ENCODE peak calls at places on chromosomes 5 and 9, in nine cellular contexts. One of them, this sample, is unnamed.

GRCh38 chr5:40428129-40428528 is 251.6 kb upstream of the PTGER4 start:
- DNase-seq in activated T-cell treated with anti-CD3 and anti-CD28 coated beads, Interleukin-2, amount 50 U/mL, for 24 hours: no peak
- DNase-seq in activated CD4-positive, alpha-beta memory T cell treated with anti-CD3 and anti-CD28 coated beads, Interleukin-2, amount 10 ng/mL, durations not matched to agents 7 days and 5 days: peak
- DNase-seq in T-helper 17 cell: no peak
- DNase-seq in dorsolateral prefrontal cortex: no peak
- DNase-seq in stimulated activated CD4-positive, alpha-beta T cell treated with anti-CD3 and anti-CD28 coated beads, Interleukin-12 subunit alpha, Interleukin-12 subunit beta, amount 100 ng/mL, for 24 hours: no peak
- DNase-seq in NCI-H2171 treated with DMSO at 0.1 percent for 48 hours: no peak
- DNase-seq in NCI-H748 treated with DMSO at 0.1 percent for 48 hours: no peak
- DNase-seq in activated CD4-positive, alpha-beta T cell treated with anti-CD3 and anti-CD28 coated beads, Interleukin-2, amount 10 ng/mL, durations not matched to agents 7 days and 5 days: no peak
- DNase-seq in this sample: no peak

GRCh38 chr5:111134080-111134479 is 41.9 kb downstream of the WDR36 start:
- DNase-seq in dorsolateral prefrontal cortex: no peak
- DNase-seq in activated T-cell treated with anti-CD3 and anti-CD28 coated beads, Interleukin-2, amount 50 U/mL, for 24 hours: no peak
- DNase-seq in activated CD4-positive, alpha-beta T cell treated with anti-CD3 and anti-CD28 coated beads, Interleukin-2, amount 10 ng/mL, durations not matched to agents 7 days and 5 days: no peak
- DNase-seq in NCI-H748 treated with DMSO at 0.1 percent for 48 hours: no peak
- DNase-seq in stimulated activated CD4-positive, alpha-beta T cell treated with anti-CD3 and anti-CD28 coated beads, Interleukin-12 subunit alpha, Interleukin-12 subunit beta, amount 100 ng/mL, for 24 hours: no peak
- DNase-seq in activated CD4-positive, alpha-beta memory T cell treated with anti-CD3 and anti-CD28 coated beads, Interleukin-2, amount 10 ng/mL, durations not matched to agents 7 days and 5 days: no peak
- DNase-seq in NCI-H2171 treated with DMSO at 0.1 percent for 48 hours: no peak
- DNase-seq in T-helper 17 cell: no peak
- DNase-seq in this sample: no peak

GRCh38 chr9:92808726-92809451 is 44.3 kb upstream of the BICD2 start:
- DNase-seq in NCI-H2171 treated with DMSO at 0.1 percent for 48 hours: peak
- DNase-seq in stimulated activated CD4-positive, alpha-beta T cell treated with anti-CD3 and anti-CD28 coated beads, Interleukin-12 subunit alpha, Interleukin-12 subunit beta, amount 100 ng/mL, for 24 hours: peak
- DNase-seq in T-helper 17 cell: peak
- DNase-seq in activated T-cell treated with anti-CD3 and anti-CD28 coated beads, Interleukin-2, amount 50 U/mL, for 24 hours: peak
- DNase-seq in NCI-H748 treated with DMSO at 0.1 percent for 48 hours: peak
- DNase-seq in activated CD4-positive, alpha-beta memory T cell treated with anti-CD3 and anti-CD28 coated beads, Interleukin-2, amount 10 ng/mL, durations not matched to agents 7 days and 5 days: peak
- DNase-seq in activated CD4-positive, alpha-beta T cell treated with anti-CD3 and anti-CD28 coated beads, Interleukin-2, amount 10 ng/mL, durations not matched to agents 7 days and 5 days: peak
- DNase-seq in dorsolateral prefrontal cortex: peak
- DNase-seq in this sample: peak

GRCh38 chr9:129838707-129839259 is 3.5 kb downstream of the USP20 start:
- DNase-seq in dorsolateral prefrontal cortex: no peak
- DNase-seq in activated CD4-positive, alpha-beta T cell treated with anti-CD3 and anti-CD28 coated beads, Interleukin-2, amount 10 ng/mL, durations not matched to agents 7 days and 5 days: peak
- DNase-seq in NCI-H2171 treated with DMSO at 0.1 percent for 48 hours: no peak
- DNase-seq in NCI-H748 treated with DMSO at 0.1 percent for 48 hours: no peak
- DNase-seq in stimulated activated CD4-positive, alpha-beta T cell treated with anti-CD3 and anti-CD28 coated beads, Interleukin-12 subunit alpha, Interleukin-12 subunit beta, amount 100 ng/mL, for 24 hours: peak
- DNase-seq in activated T-cell treated with anti-CD3 and anti-CD28 coated beads, Interleukin-2, amount 50 U/mL, for 24 hours: no peak
- DNase-seq in T-helper 17 cell: no peak
- DNase-seq in activated CD4-positive, alpha-beta memory T cell treated with anti-CD3 and anti-CD28 coated beads, Interleukin-2, amount 10 ng/mL, durations not matched to agents 7 days and 5 days: no peak
- DNase-seq in this sample: no peak

GRCh38 chr9:127903557-127904475 is 4.4 kb upstream of the ST6GALNAC6 start:
- DNase-seq in stimulated activated CD4-positive, alpha-beta T cell treated with anti-CD3 and anti-CD28 coated beads, Interleukin-12 subunit alpha, Interleukin-12 subunit beta, amount 100 ng/mL, for 24 hours: peak
- DNase-seq in activated CD4-positive, alpha-beta memory T cell treated with anti-CD3 and anti-CD28 coated beads, Interleukin-2, amount 10 ng/mL, durations not matched to agents 7 days and 5 days: peak
- DNase-seq in NCI-H748 treated with DMSO at 0.1 percent for 48 hours: no peak
- DNase-seq in activated T-cell treated with anti-CD3 and anti-CD28 coated beads, Interleukin-2, amount 50 U/mL, for 24 hours: peak
- DNase-seq in dorsolateral prefrontal cortex: no peak
- DNase-seq in activated CD4-positive, alpha-beta T cell treated with anti-CD3 and anti-CD28 coated beads, Interleukin-2, amount 10 ng/mL, durations not matched to agents 7 days and 5 days: peak
- DNase-seq in T-helper 17 cell: peak
- DNase-seq in NCI-H2171 treated with DMSO at 0.1 percent for 48 hours: no peak
- DNase-seq in this sample: peak

GRCh38 chr5:113264061-113264460 is 170.7 kb downstream of the TSSK1B start:
- DNase-seq in dorsolateral prefrontal cortex: no peak
- DNase-seq in activated CD4-positive, alpha-beta memory T cell treated with anti-CD3 and anti-CD28 coated beads, Interleukin-2, amount 10 ng/mL, durations not matched to agents 7 days and 5 days: no peak
- DNase-seq in T-helper 17 cell: no peak
- DNase-seq in NCI-H748 treated with DMSO at 0.1 percent for 48 hours: no peak
- DNase-seq in stimulated activated CD4-positive, alpha-beta T cell treated with anti-CD3 and anti-CD28 coated beads, Interleukin-12 subunit alpha, Interleukin-12 subunit beta, amount 100 ng/mL, for 24 hours: no peak
- DNase-seq in activated T-cell treated with anti-CD3 and anti-CD28 coated beads, Interleukin-2, amount 50 U/mL, for 24 hours: no peak
- DNase-seq in NCI-H2171 treated with DMSO at 0.1 percent for 48 hours: no peak
- DNase-seq in activated CD4-positive, alpha-beta T cell treated with anti-CD3 and anti-CD28 coated beads, Interleukin-2, amount 10 ng/mL, durations not matched to agents 7 days and 5 days: no peak
- DNase-seq in this sample: no peak

GRCh38 chr9:120733190-120733589 is 18.9 kb upstream of the MEGF9 start:
- DNase-seq in activated CD4-positive, alpha-beta memory T cell treated with anti-CD3 and anti-CD28 coated beads, Interleukin-2, amount 10 ng/mL, durations not matched to agents 7 days and 5 days: no peak
- DNase-seq in T-helper 17 cell: no peak
- DNase-seq in activated CD4-positive, alpha-beta T cell treated with anti-CD3 and anti-CD28 coated beads, Interleukin-2, amount 10 ng/mL, durations not matched to agents 7 days and 5 days: no peak
- DNase-seq in NCI-H748 treated with DMSO at 0.1 percent for 48 hours: no peak
- DNase-seq in NCI-H2171 treated with DMSO at 0.1 percent for 48 hours: no peak
- DNase-seq in activated T-cell treated with anti-CD3 and anti-CD28 coated beads, Interleukin-2, amount 50 U/mL, for 24 hours: no peak
- DNase-seq in dorsolateral prefrontal cortex: no peak
- DNase-seq in stimulated activated CD4-positive, alpha-beta T cell treated with anti-CD3 and anti-CD28 coated beads, Interleukin-12 subunit alpha, Interleukin-12 subunit beta, amount 100 ng/mL, for 24 hours: no peak
- DNase-seq in this sample: no peak

GRCh38 chr5:121273818-121274433 is 577.8 kb upstream of the FTMT start:
- DNase-seq in stimulated activated CD4-positive, alpha-beta T cell treated with anti-CD3 and anti-CD28 coated beads, Interleukin-12 subunit alpha, Interleukin-12 subunit beta, amount 100 ng/mL, for 24 hours: no peak
- DNase-seq in NCI-H748 treated with DMSO at 0.1 percent for 48 hours: no peak
- DNase-seq in dorsolateral prefrontal cortex: no peak
- DNase-seq in activated CD4-positive, alpha-beta T cell treated with anti-CD3 and anti-CD28 coated beads, Interleukin-2, amount 10 ng/mL, durations not matched to agents 7 days and 5 days: no peak
- DNase-seq in T-helper 17 cell: no peak
- DNase-seq in activated T-cell treated with anti-CD3 and anti-CD28 coated beads, Interleukin-2, amount 50 U/mL, for 24 hours: no peak
- DNase-seq in NCI-H2171 treated with DMSO at 0.1 percent for 48 hours: no peak
- DNase-seq in activated CD4-positive, alpha-beta memory T cell treated with anti-CD3 and anti-CD28 coated beads, Interleukin-2, amount 10 ng/mL, durations not matched to agents 7 days and 5 days: no peak
- DNase-seq in this sample: no peak

GRCh38 chr9:25677301-25678146 is 720 bp downstream of the TUSC1 start:
- DNase-seq in NCI-H2171 treated with DMSO at 0.1 percent for 48 hours: no peak
- DNase-seq in dorsolateral prefrontal cortex: peak
- DNase-seq in NCI-H748 treated with DMSO at 0.1 percent for 48 hours: peak
- DNase-seq in activated CD4-positive, alpha-beta memory T cell treated with anti-CD3 and anti-CD28 coated beads, Interleukin-2, amount 10 ng/mL, durations not matched to agents 7 days and 5 days: no peak
- DNase-seq in activated CD4-positive, alpha-beta T cell treated with anti-CD3 and anti-CD28 coated beads, Interleukin-2, amount 10 ng/mL, durations not matched to agents 7 days and 5 days: peak
- DNase-seq in T-helper 17 cell: no peak
- DNase-seq in activated T-cell treated with anti-CD3 and anti-CD28 coated beads, Interleukin-2, amount 50 U/mL, for 24 hours: peak
- DNase-seq in stimulated activated CD4-positive, alpha-beta T cell treated with anti-CD3 and anti-CD28 coated beads, Interleukin-12 subunit alpha, Interleukin-12 subunit beta, amount 100 ng/mL, for 24 hours: no peak
- DNase-seq in this sample: peak